ENCODE peak calls at places on chromosomes 7 and 10, in four cellular contexts. One of them, this sample, is unnamed.
A peak's percentile ranks its signal among the peaks of the same experiment; 100 is the strongest.

GRCh38 chr7:16412535-16413247 is 8.6 kb downstream of the CRPPA start:
- DNase-seq in Panc1: no peak
- DNase-seq in small intestine: no peak
- DNase-seq in ovary: no peak
- DNase-seq in this sample: no peak

GRCh38 chr7:158887594-158887993 is 31.2 kb downstream of the DYNC2I1 start:
- DNase-seq in ovary: no peak
- DNase-seq in Panc1: no peak
- DNase-seq in small intestine: no peak
- DNase-seq in this sample: no peak

GRCh38 chr10:101958691-101959090 is 97.3 kb downstream of the ARMH3 start:
- DNase-seq in small intestine: no peak
- DNase-seq in ovary: no peak
- DNase-seq in Panc1: no peak
- DNase-seq in this sample: no peak

GRCh38 chr10:108469940-108470339 is 1305.4 kb upstream of the SORCS1 start:
- DNase-seq in Panc1: no peak
- DNase-seq in ovary: no peak
- DNase-seq in small intestine: no peak
- DNase-seq in this sample: no peak

GRCh38 chr10:103512166-103512565 is 18.7 kb downstream of the NEURL1 start:
- DNase-seq in ovary: no peak
- DNase-seq in Panc1: no peak
- DNase-seq in small intestine: no peak
- DNase-seq in this sample: no peak

GRCh38 chr10:62175256-62175655 is 93.4 kb downstream of the RTKN2 start:
- DNase-seq in ovary: no peak
- DNase-seq in Panc1: no peak
- DNase-seq in small intestine: no peak
- DNase-seq in this sample: no peak

GRCh38 chr7:151585744-151586424 is 66.2 kb upstream of the RHEB start:
- DNase-seq in Panc1: no peak
- DNase-seq in ovary: no peak
- DNase-seq in small intestine: no peak
- DNase-seq in this sample: no peak

GRCh38 chr7:4653771-4654170 is 28.3 kb upstream of the FOXK1 start:
- DNase-seq in ovary: no peak
- DNase-seq in Panc1: no peak
- DNase-seq in small intestine: no peak
- DNase-seq in this sample: peak; percentile 25

GRCh38 chr10:5639066-5639465 is 27.3 kb downstream of the ASB13 start:
- DNase-seq in Panc1: no peak
- DNase-seq in ovary: no peak
- DNase-seq in small intestine: no peak
- DNase-seq in this sample: peak; percentile 61

GRCh38 chr7:146486519-146486918 is 369.9 kb downstream of the CNTNAP2 start:
- DNase-seq in ovary: no peak
- DNase-seq in Panc1: no peak
- DNase-seq in small intestine: no peak
- DNase-seq in this sample: no peak

GRCh38 chr10:69362471-69362954 is 54.2 kb downstream of the TACR2 start:
- DNase-seq in ovary: no peak
- DNase-seq in small intestine: no peak
- DNase-seq in Panc1: no peak
- DNase-seq in this sample: peak; percentile 91

GRCh38 chr10:60820093-60820769 is 42.0 kb downstream of the CDK1 start:
- DNase-seq in small intestine: no peak
- DNase-seq in Panc1: no peak
- DNase-seq in ovary: no peak
- DNase-seq in this sample: no peak

GRCh38 chr10:113291413-113291812 is 261.4 kb upstream of the HABP2 start:
- DNase-seq in ovary: no peak
- DNase-seq in small intestine: no peak
- DNase-seq in Panc1: no peak
- DNase-seq in this sample: no peak

GRCh38 chr7:54888067-54888735 is 129.2 kb upstream of the SEC61G start:
- DNase-seq in ovary: no peak
- DNase-seq in small intestine: peak; percentile 9
- DNase-seq in Panc1: no peak
- DNase-seq in this sample: no peak

GRCh38 chr7:55144333-55144954 is 125.6 kb downstream of the EGFR start:
- DNase-seq in ovary: no peak
- DNase-seq in Panc1: no peak
- DNase-seq in small intestine: no peak
- DNase-seq in this sample: no peak

GRCh38 chr7:154720016-154720415 is 282.9 kb downstream of the PAXIP1 start:
- DNase-seq in ovary: no peak
- DNase-seq in Panc1: no peak
- DNase-seq in small intestine: no peak
- DNase-seq in this sample: no peak

GRCh38 chr10:5968681-5969453 is 8.5 kb downstream of the IL15RA start:
- DNase-seq in ovary: peak; percentile 8
- DNase-seq in Panc1: no peak
- DNase-seq in small intestine: peak; percentile 43
- DNase-seq in this sample: no peak

GRCh38 chr10:95430231-95430951 is 130.8 kb downstream of the SORBS1 start:
- DNase-seq in small intestine: peak; percentile 72
- DNase-seq in ovary: peak; percentile 51
- DNase-seq in Panc1: peak; percentile 60
- DNase-seq in this sample: no peak

GRCh38 chr7:100093054-100093453 is 4.3 kb downstream of the COPS6 start:
- DNase-seq in Panc1: no peak
- DNase-seq in small intestine: no peak
- DNase-seq in ovary: no peak
- DNase-seq in this sample: no peak

GRCh38 chr7:26976840-26977239 is 112.5 kb upstream of the SKAP2 start:
- DNase-seq in ovary: no peak
- DNase-seq in Panc1: no peak
- DNase-seq in small intestine: no peak
- DNase-seq in this sample: no peak

GRCh38 chr10:121152935-121153334 is 301.8 kb downstream of the WDR11 start:
- DNase-seq in ovary: no peak
- DNase-seq in Panc1: no peak
- DNase-seq in small intestine: no peak
- DNase-seq in this sample: no peak

GRCh38 chr10:75430000-75430763 is 1.2 kb upstream of the LRMDA start:
- DNase-seq in Panc1: no peak
- DNase-seq in small intestine: peak; percentile 56
- DNase-seq in ovary: peak; percentile 46
- DNase-seq in this sample: no peak

GRCh38 chr7:116777613-116778380 is 84.6 kb upstream of the CAPZA2 start:
- DNase-seq in Panc1: no peak
- DNase-seq in small intestine: peak; percentile 42
- DNase-seq in ovary: no peak
- DNase-seq in this sample: no peak

GRCh38 chr7:116779921-116780320 is 82.5 kb upstream of the CAPZA2 start:
- DNase-seq in ovary: no peak
- DNase-seq in small intestine: no peak
- DNase-seq in Panc1: no peak
- DNase-seq in this sample: no peak

GRCh38 chr7:116780521-116780920 is 81.9 kb upstream of the CAPZA2 start:
- DNase-seq in Panc1: no peak
- DNase-seq in small intestine: no peak
- DNase-seq in ovary: no peak
- DNase-seq in this sample: no peak

GRCh38 chr7:116780966-116781365 is 81.4 kb upstream of the CAPZA2 start:
- DNase-seq in Panc1: no peak
- DNase-seq in small intestine: peak; percentile 69
- DNase-seq in ovary: no peak
- DNase-seq in this sample: no peak

DNA sequence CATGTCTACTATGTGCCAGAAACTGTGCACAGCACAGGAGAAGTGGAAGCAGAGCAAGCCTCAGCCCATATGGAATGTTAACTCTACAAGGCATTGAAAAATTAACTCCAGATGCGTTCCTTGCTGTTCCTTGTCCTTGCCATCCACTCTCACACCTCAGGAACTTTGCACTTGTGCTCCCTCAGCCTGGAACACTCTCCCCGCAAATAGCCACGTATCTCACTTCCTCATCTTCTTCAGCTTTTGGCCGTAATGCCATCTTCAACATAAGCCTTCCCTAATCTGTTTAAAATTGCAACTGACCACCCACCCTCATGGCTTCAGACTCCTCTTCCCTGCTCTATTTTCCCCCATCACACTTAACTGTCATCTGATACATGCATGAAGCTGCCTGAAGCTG is 83.2 kb upstream of the CAPZA2 start:
- DNase-seq in ovary: no peak
- DNase-seq in Panc1: no peak
- DNase-seq in small intestine: peak; percentile 65
- DNase-seq in this sample: no peak
- H3K4me1 ChIP-seq in ovary: no peaks in the 10 kb centered on the region
- H3K4me1 ChIP-seq in Panc1: peaks cover 20% of the 10 kb centered on the region
- H3K4me1 ChIP-seq in small intestine: peaks cover 23% of the 10 kb centered on the region
- H3K4me1 ChIP-seq in this sample: peaks cover 12% of the 10 kb centered on the region

GRCh38 chr10:79149345-79149661 is 80.5 kb downstream of the ZMIZ1 start:
- DNase-seq in ovary: no peak
- DNase-seq in small intestine: no peak
- DNase-seq in Panc1: no peak
- DNase-seq in this sample: no peak
- H3K4me1 ChIP-seq in ovary: peaks cover 68% of the 10 kb centered on the region
- H3K4me1 ChIP-seq in small intestine: peaks cover 4% of the 10 kb centered on the region
- H3K4me1 ChIP-seq in Panc1: peaks cover 38% of the 10 kb centered on the region
- H3K4me1 ChIP-seq in this sample: no peaks in the 10 kb centered on the region

DNA sequence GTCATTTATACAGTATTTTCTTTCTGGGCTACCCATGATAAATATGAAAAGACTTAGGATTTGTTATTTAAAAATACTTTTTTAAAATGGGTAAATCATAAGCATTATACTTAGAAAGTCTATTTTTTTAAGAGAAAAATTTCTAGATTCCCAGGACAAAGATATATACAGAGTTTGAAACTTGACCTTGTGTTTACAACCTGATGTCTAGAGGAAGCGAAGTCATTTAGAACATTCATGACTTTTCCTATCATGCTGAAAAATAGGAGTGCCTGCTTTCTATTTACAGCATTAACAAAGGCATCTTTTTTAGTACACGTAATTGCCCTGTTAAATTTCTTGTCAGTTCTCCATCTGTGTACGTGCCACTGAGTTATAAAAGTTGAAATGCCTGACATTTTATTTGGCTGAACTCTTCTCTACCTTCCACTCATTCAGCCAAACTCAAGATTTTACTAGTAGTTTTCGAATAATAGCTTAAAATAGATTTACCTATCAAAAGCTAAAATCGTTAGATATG is 23.0 kb downstream of the GNAT3 start:
- DNase-seq in Panc1: no peak
- DNase-seq in small intestine: no peak
- DNase-seq in ovary: no peak
- DNase-seq in this sample: no peak
- H3K4me1 ChIP-seq in Panc1: no peaks in the 10 kb centered on the region
- H3K4me1 ChIP-seq in small intestine: no peaks in the 10 kb centered on the region
- H3K4me1 ChIP-seq in ovary: no peaks in the 10 kb centered on the region
- H3K4me1 ChIP-seq in this sample: no peaks in the 10 kb centered on the region

GRCh38 chr10:48683424-48683823 is 1.2 kb upstream of the WDFY4 start:
- DNase-seq in Panc1: no peak
- DNase-seq in small intestine: no peak
- DNase-seq in ovary: no peak
- DNase-seq in this sample: no peak

GRCh38 chr10:48685731-48686130 is 1.1 kb downstream of the WDFY4 start:
- DNase-seq in ovary: no peak
- DNase-seq in Panc1: no peak
- DNase-seq in small intestine: no peak
- DNase-seq in this sample: no peak

GRCh38 chr10:48683893-48684292 is 780 bp upstream of the WDFY4 start:
- DNase-seq in small intestine: no peak
- DNase-seq in Panc1: no peak
- DNase-seq in ovary: no peak
- DNase-seq in this sample: no peak

GRCh38 chr10:48684463-48684791 is 246 bp upstream of the WDFY4 start:
- DNase-seq in Panc1: no peak
- DNase-seq in small intestine: no peak
- DNase-seq in ovary: no peak
- DNase-seq in this sample: no peak

DNA sequence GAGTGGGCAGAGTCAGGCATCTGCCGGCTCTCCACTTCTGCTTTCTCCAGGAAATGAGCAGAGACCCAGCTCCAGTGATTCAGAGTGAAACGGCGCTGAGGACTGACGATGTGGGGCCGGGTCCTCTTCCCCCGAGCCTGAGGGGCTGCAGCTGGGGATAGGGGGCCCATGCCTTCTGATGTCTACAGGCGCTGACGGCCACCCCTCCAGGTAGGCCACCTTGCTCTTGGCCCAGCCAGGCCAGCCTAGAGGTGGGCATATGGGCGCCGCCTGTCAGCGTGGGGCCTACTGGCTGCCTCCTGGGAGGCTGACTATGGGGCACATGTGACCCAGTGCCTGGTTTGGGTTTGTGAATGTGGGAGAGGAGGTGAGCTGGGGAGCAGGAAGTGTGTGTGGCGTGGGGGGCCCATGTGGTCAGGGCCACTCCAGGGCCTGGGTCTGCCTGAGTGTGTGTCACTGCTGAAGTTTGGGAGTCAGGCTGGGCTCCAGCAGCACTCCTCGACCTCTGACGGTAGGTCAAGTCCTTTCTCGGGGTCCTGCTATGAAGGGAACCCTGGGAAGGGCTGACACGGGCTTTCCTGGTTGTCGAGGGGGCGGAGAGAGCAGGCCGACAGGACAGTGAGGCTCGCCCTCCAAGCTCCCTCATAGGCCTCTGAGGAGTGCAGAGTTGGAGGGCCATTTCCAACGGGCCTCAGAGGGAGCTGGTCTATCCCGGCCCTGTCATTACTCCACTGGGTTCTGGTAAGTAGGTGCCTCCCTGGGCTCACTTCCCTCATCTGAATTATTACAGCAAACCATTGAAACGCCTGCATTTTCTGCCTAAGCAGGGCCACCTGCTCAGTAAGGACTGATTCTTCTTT is at the start of gene WDFY4:
- DNase-seq in ovary: no peak
- DNase-seq in Panc1: no peak
- DNase-seq in small intestine: no peak
- DNase-seq in this sample: peak; percentile 80
- H3K4me1 ChIP-seq in ovary: no peaks in the 10 kb centered on the region
- H3K4me1 ChIP-seq in Panc1: no peaks in the 10 kb centered on the region
- H3K4me1 ChIP-seq in small intestine: no peaks in the 10 kb centered on the region
- H3K4me1 ChIP-seq in this sample: no peaks in the 10 kb centered on the region

GRCh38 chr10:8056378-8056777 is 1.9 kb downstream of the GATA3 start:
- DNase-seq in ovary: no peak
- DNase-seq in Panc1: no peak
- DNase-seq in small intestine: no peak
- DNase-seq in this sample: no peak
- H3K4me1 ChIP-seq in ovary: peaks cover 4% of the 10 kb centered on the region
- H3K4me1 ChIP-seq in Panc1: no peaks in the 10 kb centered on the region
- H3K4me1 ChIP-seq in small intestine: no peaks in the 10 kb centered on the region
- H3K4me1 ChIP-seq in this sample: no peaks in the 10 kb centered on the region

This sample was measured in aorta.